ENCODE peak calls at places on chromosomes 16 and 17, in ten cellular contexts. R is thyroid gland, Y is ovary, C is transverse colon, L is stomach, N is adrenal gland, D is IMR-90, E is prostate gland, X is heart left ventricle, M is esophagus squamous epithelium. F is an unnamed sample.

GRCh38 chr17:47875586-47875985 is 20.4 kb upstream of the SP2 start:
- DNase-seq in R (no peak), Y (no peak), C (no peak), L (no peak), N (no peak), D (no peak), E (no peak), X (no peak), M (no peak), F (no peak)

GRCh38 chr16:75789237-75789636 is 62.9 kb upstream of the CPHXL start:
- DNase-seq in R (no peak), Y (no peak), C (no peak), L (no peak), N (no peak), D (peak; percentile 46), E (peak; percentile 18), X (no peak), M (no peak), F (no peak)

GRCh38 chr16:2159052-2159838 is 3.7 kb downstream of the TRAF7 start:
- DNase-seq in R (no peak), Y (peak; percentile 66), C (peak; percentile 70), L (peak; percentile 82), N (peak; percentile 88), D (peak; percentile 59), E (no peak), X (no peak), M (no peak), F (no peak)

GRCh38 chr16:67662653-67663010 is 1.9 kb downstream of the PARD6A start:
- DNase-seq in R (no peak), Y (no peak), C (no peak), L (no peak), N (no peak), D (no peak), E (no peak), X (no peak), M (no peak), F (no peak)

GRCh38 chr16:27995378-27995777 is 68.1 kb downstream of the GSG1L start:
- DNase-seq in R (no peak), Y (no peak), C (no peak), L (no peak), N (no peak), D (no peak), E (no peak), X (no peak), M (no peak), F (no peak)

GRCh38 chr17:28878981-28879380 is 18.6 kb downstream of the FLOT2 start:
- DNase-seq in R (peak; percentile 9), Y (no peak), C (no peak), L (peak; percentile 35), N (no peak), D (peak; percentile 32), E (no peak), X (no peak), M (no peak), F (no peak)

GRCh38 chr17:30344283-30345088 is 10.6 kb upstream of the TMIGD1 start:
- DNase-seq in R (peak; percentile 13), Y (peak; percentile 21), C (peak; percentile 72), L (peak; percentile 71), N (peak; percentile 63), D (peak; percentile 59), E (peak; percentile 82), X (peak; percentile 67), M (no peak), F (no peak)

GRCh38 chr17:9256944-9257629 is 235.8 kb downstream of the NTN1 start:
- DNase-seq in R (no peak), Y (no peak), C (no peak), L (no peak), N (no peak), D (peak; percentile 52), E (no peak), X (no peak), M (no peak), F (no peak)

GRCh38 chr16:6482861-6483530 is 849.6 kb upstream of the RBFOX1 start:
- DNase-seq in R (no peak), Y (no peak), C (no peak), L (no peak), N (no peak), D (no peak), E (no peak), X (no peak), M (no peak), F (no peak)

GRCh38 chr17:21119247-21119944 is 7.4 kb upstream of the DHRS7B start:
- DNase-seq in R (peak; percentile 66), Y (peak; percentile 65), C (peak; percentile 74), L (peak; percentile 80), N (peak; percentile 90), D (peak; percentile 61), E (peak; percentile 60), X (peak; percentile 69), M (no peak), F (peak; percentile 89)

GRCh38 chr16:25151996-25152395 is 40.5 kb downstream of the LCMT1 start:
- DNase-seq in R (no peak), Y (no peak), C (no peak), L (no peak), N (no peak), D (peak; percentile 58), E (no peak), X (no peak), M (no peak), F (no peak)

GRCh38 chr17:2101448-2102257 is 46.8 kb downstream of the HIC1 start:
- DNase-seq in R (peak; percentile 97), Y (peak; percentile 27), C (peak; percentile 94), L (peak; percentile 91), N (peak; percentile 80), D (no peak), E (peak; percentile 91), X (no peak), M (no peak), F (no peak)

GRCh38 chr16:89884041-89884421 is 10.6 kb downstream of the TCF25 start:
- DNase-seq in R (no peak), Y (no peak), C (no peak), L (no peak), N (no peak), D (no peak), E (no peak), X (no peak), M (no peak), F (no peak)

GRCh38 chr16:47311738-47312505 is 148.9 kb downstream of the ITFG1 start:
- DNase-seq in R (peak; percentile 35), Y (no peak), C (no peak), L (no peak), N (no peak), D (peak; percentile 57), E (no peak), X (no peak), M (no peak), F (no peak)

GRCh38 chr17:81511800-81512559 is 619 bp downstream of the ACTG1 start:
- DNase-seq in R (no peak), Y (peak; percentile 40), C (no peak), L (no peak), N (peak; percentile 73), D (no peak), E (no peak), X (peak; percentile 82), M (no peak), F (no peak)
- TF ChIP-seq POLR2A in R (no peak), Y (no peak), C (no peak), L (no peak), N (peak; percentile 6), D (peak; percentile 18), E (no peak), X (no peak), M (no peak), F (no peak)

GRCh38 chr17:36691606-36692005 is 90.2 kb downstream of the MRM1 start:
- DNase-seq in R (no peak), Y (no peak), C (no peak), L (no peak), N (no peak), D (no peak), E (no peak), X (no peak), M (no peak), F (no peak)

GRCh38 chr17:36690190-36690589 is 88.8 kb downstream of the MRM1 start:
- DNase-seq in R (no peak), Y (no peak), C (no peak), L (no peak), N (no peak), D (no peak), E (no peak), X (no peak), M (no peak), F (no peak)

GRCh38 chr17:36687736-36688135 is 86.4 kb downstream of the MRM1 start:
- DNase-seq in R (no peak), Y (no peak), C (no peak), L (no peak), N (no peak), D (no peak), E (no peak), X (no peak), M (no peak), F (no peak)

GRCh38 chr17:36686123-36686669 is 84.8 kb downstream of the MRM1 start:
- DNase-seq in R (no peak), Y (no peak), C (no peak), L (no peak), N (no peak), D (no peak), E (no peak), X (no peak), M (no peak), F (peak; percentile 21)

DNA sequence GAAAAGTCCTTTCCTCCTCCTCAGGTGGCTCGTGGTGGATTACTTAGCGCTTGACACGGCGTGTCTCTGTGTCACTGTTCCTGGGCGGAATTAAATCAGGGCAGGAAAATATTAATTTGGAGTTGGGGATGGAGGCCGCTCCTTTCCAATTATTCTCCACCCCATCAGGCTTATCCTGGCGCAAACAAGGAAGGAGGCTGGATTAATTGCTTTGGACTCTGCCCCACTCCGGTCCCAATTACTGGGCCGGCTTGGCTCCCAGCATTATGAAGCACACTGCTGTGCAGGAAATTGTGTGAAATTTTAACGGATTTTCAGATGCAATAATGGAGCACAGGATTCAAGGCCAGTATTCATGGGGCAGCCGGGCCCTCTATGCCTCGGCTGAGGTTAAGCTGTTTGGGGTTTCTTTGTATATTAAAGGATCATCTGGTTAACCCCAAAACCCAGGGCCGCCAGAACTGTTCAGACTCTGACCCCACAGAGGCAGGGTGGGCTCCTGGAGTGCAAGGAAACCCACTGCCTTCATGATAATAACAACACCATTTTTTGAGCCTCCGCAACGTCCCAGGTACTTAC is 87.8 kb downstream of the MRM1 start:
- DNase-seq in R (no peak), Y (no peak), C (peak; percentile 58), L (no peak), N (no peak), D (no peak), E (no peak), X (no peak), M (no peak), F (no peak)
- H3K9me3 ChIP-seq in R (no peaks in the 10 kb centered on the region), Y (no peaks in the 10 kb centered on the region), C (no peaks in the 10 kb centered on the region), L (no peaks in the 10 kb centered on the region), N (no peaks in the 10 kb centered on the region), D (no peaks in the 10 kb centered on the region), E (no peaks in the 10 kb centered on the region), X (no peaks in the 10 kb centered on the region), M (no peaks in the 10 kb centered on the region), F (no peaks in the 10 kb centered on the region)

GRCh38 chr16:84599528-84600202 is 18.2 kb downstream of the COTL1 start:
- DNase-seq in R (peak; percentile 53), Y (peak; percentile 43), C (peak; percentile 50), L (peak; percentile 51), N (peak; percentile 76), D (peak; percentile 85), E (no peak), X (peak; percentile 84), M (no peak), F (peak; percentile 93)
- TF ChIP-seq POLR2A in R (no peak), Y (no peak), C (peak; percentile 29), L (no peak), N (no peak), D (no peak), E (no peak), X (no peak), M (no peak), F (no peak)

GRCh38 chr17:57387575-57387974 is 131.3 kb downstream of the MSI2 start:
- DNase-seq in R (no peak), Y (no peak), C (no peak), L (no peak), N (no peak), D (no peak), E (no peak), X (no peak), M (no peak), F (no peak)
- H3K9me3 ChIP-seq in R (no peaks in the 10 kb centered on the region), Y (no peaks in the 10 kb centered on the region), C (peaks cover 5% of the 10 kb centered on the region), L (peaks cover 3% of the 10 kb centered on the region), N (no peaks in the 10 kb centered on the region), D (no peaks in the 10 kb centered on the region), E (no peaks in the 10 kb centered on the region), X (no peaks in the 10 kb centered on the region), M (peaks cover 21% of the 10 kb centered on the region), F (peaks cover 46% of the 10 kb centered on the region)

F was measured in spleen.